ENCODE peak calls at places on chromosomes 11 and 22, in eight cellular contexts. One of them, this sample, is unnamed.

GRCh38 chr11:126864934-126865333 is 135.6 kb downstream of the KIRREL3 start:
- DNase-seq in breast epithelium: no peak
- DNase-seq in A549: no peak
- DNase-seq in CD4-positive, alpha-beta memory T cell: no peak
- DNase-seq in AG04450: no peak
- DNase-seq in colonic mucosa: no peak
- DNase-seq in mammary epithelial cell: no peak
- DNase-seq in heart left ventricle: no peak
- DNase-seq in this sample: no peak

GRCh38 chr22:21643533-21644357 is 1.6 kb downstream of the SDF2L1 start:
- DNase-seq in breast epithelium: no peak
- DNase-seq in A549: no peak
- DNase-seq in CD4-positive, alpha-beta memory T cell: no peak
- DNase-seq in AG04450: no peak
- DNase-seq in colonic mucosa: no peak
- DNase-seq in mammary epithelial cell: no peak
- DNase-seq in heart left ventricle: no peak
- DNase-seq in this sample: no peak

GRCh38 chr22:23282986-23283385 is 102.7 kb downstream of the BCR start:
- DNase-seq in breast epithelium: no peak
- DNase-seq in A549: no peak
- DNase-seq in CD4-positive, alpha-beta memory T cell: no peak
- DNase-seq in AG04450: no peak
- DNase-seq in colonic mucosa: no peak
- DNase-seq in mammary epithelial cell: no peak
- DNase-seq in heart left ventricle: no peak
- DNase-seq in this sample: no peak

GRCh38 chr11:83957038-83957900 is 671.1 kb upstream of the CCDC90B start:
- DNase-seq in breast epithelium: no peak
- DNase-seq in A549: no peak
- DNase-seq in CD4-positive, alpha-beta memory T cell: no peak
- DNase-seq in AG04450: no peak
- DNase-seq in colonic mucosa: no peak
- DNase-seq in mammary epithelial cell: no peak
- DNase-seq in heart left ventricle: no peak
- DNase-seq in this sample: no peak

GRCh38 chr22:44394246-44395115 is 81.7 kb upstream of the SHISAL1 start:
- DNase-seq in breast epithelium: no peak
- DNase-seq in A549: no peak
- DNase-seq in CD4-positive, alpha-beta memory T cell: no peak
- DNase-seq in AG04450: no peak
- DNase-seq in colonic mucosa: no peak
- DNase-seq in mammary epithelial cell: no peak
- DNase-seq in heart left ventricle: peak; percentile 8
- DNase-seq in this sample: no peak

GRCh38 chr22:39498368-39498767 is 3.7 kb upstream of the MIEF1 start:
- DNase-seq in breast epithelium: no peak
- DNase-seq in A549: no peak
- DNase-seq in CD4-positive, alpha-beta memory T cell: no peak
- DNase-seq in AG04450: no peak
- DNase-seq in colonic mucosa: peak; percentile 49
- DNase-seq in mammary epithelial cell: no peak
- DNase-seq in heart left ventricle: no peak
- DNase-seq in this sample: no peak

GRCh38 chr22:29258407-29259252 is 9.2 kb downstream of the RHBDD3 start:
- DNase-seq in breast epithelium: no peak
- DNase-seq in A549: no peak
- DNase-seq in CD4-positive, alpha-beta memory T cell: no peak
- DNase-seq in AG04450: no peak
- DNase-seq in colonic mucosa: no peak
- DNase-seq in mammary epithelial cell: no peak
- DNase-seq in heart left ventricle: no peak
- DNase-seq in this sample: no peak

GRCh38 chr11:88402192-88402715 is 64.7 kb upstream of the CTSC start:
- DNase-seq in breast epithelium: no peak
- DNase-seq in A549: peak; percentile 9
- DNase-seq in CD4-positive, alpha-beta memory T cell: no peak
- DNase-seq in AG04450: peak; percentile 82
- DNase-seq in colonic mucosa: no peak
- DNase-seq in mammary epithelial cell: peak; percentile 90
- DNase-seq in heart left ventricle: no peak
- DNase-seq in this sample: no peak

GRCh38 chr11:134513585-134514120 is 101.6 kb upstream of the B3GAT1 start:
- DNase-seq in breast epithelium: no peak
- DNase-seq in A549: no peak
- DNase-seq in CD4-positive, alpha-beta memory T cell: no peak
- DNase-seq in AG04450: no peak
- DNase-seq in colonic mucosa: no peak
- DNase-seq in mammary epithelial cell: no peak
- DNase-seq in heart left ventricle: no peak
- DNase-seq in this sample: no peak

GRCh38 chr11:27310182-27310581 is 52.8 kb downstream of the CCDC34 start:
- DNase-seq in breast epithelium: no peak
- DNase-seq in A549: no peak
- DNase-seq in CD4-positive, alpha-beta memory T cell: no peak
- DNase-seq in AG04450: no peak
- DNase-seq in colonic mucosa: no peak
- DNase-seq in mammary epithelial cell: no peak
- DNase-seq in heart left ventricle: no peak
- DNase-seq in this sample: no peak

GRCh38 chr11:1044160-1044559 is 7.6 kb upstream of the MUC6 start:
- DNase-seq in breast epithelium: no peak
- DNase-seq in A549: no peak
- DNase-seq in CD4-positive, alpha-beta memory T cell: no peak
- DNase-seq in AG04450: no peak
- DNase-seq in colonic mucosa: no peak
- DNase-seq in mammary epithelial cell: no peak
- DNase-seq in heart left ventricle: no peak
- DNase-seq in this sample: no peak

GRCh38 chr22:29083576-29084566 is 11.0 kb downstream of the KREMEN1 start:
- DNase-seq in breast epithelium: no peak
- DNase-seq in A549: no peak
- DNase-seq in CD4-positive, alpha-beta memory T cell: no peak
- DNase-seq in AG04450: no peak
- DNase-seq in colonic mucosa: no peak
- DNase-seq in mammary epithelial cell: no peak
- DNase-seq in heart left ventricle: no peak
- DNase-seq in this sample: no peak

GRCh38 chr11:64866173-64866491 is 12.3 kb downstream of the EHD1 start:
- DNase-seq in breast epithelium: no peak
- DNase-seq in A549: no peak
- DNase-seq in CD4-positive, alpha-beta memory T cell: no peak
- DNase-seq in AG04450: no peak
- DNase-seq in colonic mucosa: no peak
- DNase-seq in mammary epithelial cell: no peak
- DNase-seq in heart left ventricle: no peak
- DNase-seq in this sample: no peak
- H3K27ac ChIP-seq in breast epithelium: peak overlapping the region; percentile 48
- H3K27ac ChIP-seq in A549: peak overlapping the region; percentile 21
- H3K27ac ChIP-seq in CD4-positive, alpha-beta memory T cell: peak overlapping the region; percentile 68
- H3K27ac ChIP-seq in AG04450: peak overlapping the region; percentile 57
- H3K27ac ChIP-seq in colonic mucosa: peak overlapping the region; percentile 75
- H3K27ac ChIP-seq in mammary epithelial cell: no peak overlapping the region
- H3K27ac ChIP-seq in heart left ventricle: peak overlapping the region; percentile 97
- H3K27ac ChIP-seq in this sample: no peak overlapping the region

GRCh38 chr22:32806296-32806695 is 4.8 kb downstream of the TIMP3 start:
- DNase-seq in breast epithelium: no peak
- DNase-seq in A549: no peak
- DNase-seq in CD4-positive, alpha-beta memory T cell: no peak
- DNase-seq in AG04450: no peak
- DNase-seq in colonic mucosa: no peak
- DNase-seq in mammary epithelial cell: no peak
- DNase-seq in heart left ventricle: no peak
- DNase-seq in this sample: no peak

GRCh38 chr22:32810241-32811133 is 9.0 kb downstream of the TIMP3 start:
- DNase-seq in breast epithelium: no peak
- DNase-seq in A549: no peak
- DNase-seq in CD4-positive, alpha-beta memory T cell: no peak
- DNase-seq in AG04450: no peak
- DNase-seq in colonic mucosa: no peak
- DNase-seq in mammary epithelial cell: peak; percentile 51
- DNase-seq in heart left ventricle: no peak
- DNase-seq in this sample: no peak

GRCh38 chr22:32811788-32812187 is 10.3 kb downstream of the TIMP3 start:
- DNase-seq in breast epithelium: no peak
- DNase-seq in A549: no peak
- DNase-seq in CD4-positive, alpha-beta memory T cell: no peak
- DNase-seq in AG04450: no peak
- DNase-seq in colonic mucosa: no peak
- DNase-seq in mammary epithelial cell: no peak
- DNase-seq in heart left ventricle: no peak
- DNase-seq in this sample: no peak

GRCh38 chr22:32808038-32808445 is 6.5 kb downstream of the TIMP3 start:
- DNase-seq in breast epithelium: no peak
- DNase-seq in A549: no peak
- DNase-seq in CD4-positive, alpha-beta memory T cell: no peak
- DNase-seq in AG04450: no peak
- DNase-seq in colonic mucosa: no peak
- DNase-seq in mammary epithelial cell: no peak
- DNase-seq in heart left ventricle: no peak
- DNase-seq in this sample: no peak

GRCh38 chr22:32809786-32810185 is 8.3 kb downstream of the TIMP3 start:
- DNase-seq in breast epithelium: no peak
- DNase-seq in A549: no peak
- DNase-seq in CD4-positive, alpha-beta memory T cell: no peak
- DNase-seq in AG04450: no peak
- DNase-seq in colonic mucosa: no peak
- DNase-seq in mammary epithelial cell: no peak
- DNase-seq in heart left ventricle: no peak
- DNase-seq in this sample: no peak
- H3K4me3 ChIP-seq in breast epithelium: no peak overlapping the region
- H3K4me3 ChIP-seq in A549: no peak overlapping the region
- H3K4me3 ChIP-seq in CD4-positive, alpha-beta memory T cell: no peak overlapping the region
- H3K4me3 ChIP-seq in AG04450: no peak overlapping the region
- H3K4me3 ChIP-seq in colonic mucosa: no peak overlapping the region
- H3K4me3 ChIP-seq in mammary epithelial cell: no peak overlapping the region
- H3K4me3 ChIP-seq in heart left ventricle: no peak overlapping the region
- H3K4me3 ChIP-seq in this sample: no peak overlapping the region

GRCh38 chr11:119091083-119091650 is 6.5 kb downstream of the HMBS start:
- DNase-seq in breast epithelium: no peak
- DNase-seq in A549: no peak
- DNase-seq in CD4-positive, alpha-beta memory T cell: no peak
- DNase-seq in AG04450: no peak
- DNase-seq in colonic mucosa: no peak
- DNase-seq in mammary epithelial cell: no peak
- DNase-seq in heart left ventricle: no peak
- DNase-seq in this sample: no peak

GRCh38 chr11:119093951-119094815 is 7.5 kb downstream of the DPAGT1 start:
- DNase-seq in breast epithelium: peak; percentile 33
- DNase-seq in A549: no peak
- DNase-seq in CD4-positive, alpha-beta memory T cell: peak; percentile 64
- DNase-seq in AG04450: no peak
- DNase-seq in colonic mucosa: peak; percentile 45
- DNase-seq in mammary epithelial cell: peak; percentile 39
- DNase-seq in heart left ventricle: no peak
- DNase-seq in this sample: peak; percentile 30

GRCh38 chr11:119093666-119093950 is 8.0 kb downstream of the DPAGT1 start:
- DNase-seq in breast epithelium: no peak
- DNase-seq in A549: no peak
- DNase-seq in CD4-positive, alpha-beta memory T cell: no peak
- DNase-seq in AG04450: no peak
- DNase-seq in colonic mucosa: no peak
- DNase-seq in mammary epithelial cell: no peak
- DNase-seq in heart left ventricle: no peak
- DNase-seq in this sample: no peak

GRCh38 chr11:119092880-119093665 is 8.4 kb downstream of the HMBS start:
- DNase-seq in breast epithelium: peak; percentile 41
- DNase-seq in A549: no peak
- DNase-seq in CD4-positive, alpha-beta memory T cell: no peak
- DNase-seq in AG04450: no peak
- DNase-seq in colonic mucosa: no peak
- DNase-seq in mammary epithelial cell: no peak
- DNase-seq in heart left ventricle: no peak
- DNase-seq in this sample: no peak

DNA sequence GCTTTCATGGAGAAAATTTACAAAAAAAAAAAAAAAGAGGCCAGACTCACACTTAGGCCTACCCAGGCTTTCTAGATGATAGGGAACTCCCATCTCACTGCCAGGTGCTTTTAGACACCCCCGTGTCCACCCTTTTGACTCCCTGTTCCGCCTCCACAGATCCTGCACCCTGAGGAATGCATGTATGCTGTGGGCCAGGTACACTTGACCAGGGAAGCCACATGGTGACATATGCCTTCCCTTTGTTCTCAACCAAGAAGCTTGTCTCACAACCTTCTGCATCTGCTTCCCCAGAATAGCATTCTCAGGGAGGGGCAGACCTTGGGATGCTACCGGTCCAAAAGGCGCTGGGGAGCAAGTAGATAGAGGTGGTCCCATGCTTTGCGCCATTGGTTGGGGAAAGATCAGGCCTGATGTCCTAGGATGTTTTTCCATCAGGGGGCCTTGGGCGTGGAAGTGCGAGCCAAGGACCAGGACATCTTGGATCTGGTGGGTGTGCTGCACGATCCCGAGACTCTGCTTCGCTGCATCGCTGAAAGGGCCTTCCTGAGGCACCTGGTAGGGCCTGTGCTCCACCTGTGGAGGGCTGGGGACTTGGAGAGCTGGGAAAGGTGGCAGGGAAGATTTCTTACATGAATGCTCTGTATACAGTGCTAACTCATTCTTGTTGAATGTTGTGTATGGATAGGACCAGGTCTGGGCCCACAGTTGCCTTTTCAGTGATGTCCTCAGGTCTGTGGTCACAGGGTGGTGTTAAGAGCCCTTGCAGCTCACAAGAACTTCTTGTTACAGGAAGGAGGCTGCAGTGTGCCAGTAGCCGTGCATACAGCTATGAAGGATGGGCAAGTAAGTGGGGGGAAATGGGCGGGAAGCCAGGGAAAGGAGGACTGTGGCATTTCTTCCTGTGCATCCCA is 7.5 kb downstream of the HMBS start:
- DNase-seq in breast epithelium: no peak
- DNase-seq in A549: no peak
- DNase-seq in CD4-positive, alpha-beta memory T cell: no peak
- DNase-seq in AG04450: no peak
- DNase-seq in colonic mucosa: no peak
- DNase-seq in mammary epithelial cell: no peak
- DNase-seq in heart left ventricle: no peak
- DNase-seq in this sample: no peak
- H3K27ac ChIP-seq in breast epithelium: no peak overlapping the region
- H3K27ac ChIP-seq in A549: peak overlapping the region; percentile 100
- H3K27ac ChIP-seq in CD4-positive, alpha-beta memory T cell: no peak overlapping the region
- H3K27ac ChIP-seq in AG04450: peak overlapping the region; percentile 21
- H3K27ac ChIP-seq in colonic mucosa: no peak overlapping the region
- H3K27ac ChIP-seq in mammary epithelial cell: no peak overlapping the region
- H3K27ac ChIP-seq in heart left ventricle: no peak overlapping the region
- H3K27ac ChIP-seq in this sample: no peak overlapping the region

DNA sequence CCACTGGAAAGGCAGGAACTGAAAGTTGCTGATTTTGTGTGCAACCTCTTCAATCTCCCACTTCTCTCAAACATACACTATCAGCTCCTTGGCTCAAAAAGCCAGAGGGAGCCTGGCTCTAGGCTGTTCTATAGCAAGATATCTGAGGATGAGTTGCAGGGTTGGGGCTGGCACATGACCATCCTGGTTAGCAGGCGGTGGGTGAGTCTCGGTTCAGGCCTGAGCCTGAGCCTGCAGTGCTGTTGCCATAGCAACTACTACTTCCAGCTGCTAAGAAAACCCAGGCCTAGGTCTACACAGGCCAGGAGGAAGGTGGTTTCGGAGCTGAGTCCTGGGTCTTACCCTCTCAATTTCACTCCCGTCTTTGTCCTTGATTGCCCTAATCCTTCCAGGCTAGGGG is 39.0 kb downstream of the CWC15 start:
- DNase-seq in breast epithelium: no peak
- DNase-seq in A549: no peak
- DNase-seq in CD4-positive, alpha-beta memory T cell: no peak
- DNase-seq in AG04450: no peak
- DNase-seq in colonic mucosa: no peak
- DNase-seq in mammary epithelial cell: no peak
- DNase-seq in heart left ventricle: no peak
- DNase-seq in this sample: no peak
- H3K4me3 ChIP-seq in breast epithelium: no peak overlapping the region
- H3K4me3 ChIP-seq in A549: no peak overlapping the region
- H3K4me3 ChIP-seq in CD4-positive, alpha-beta memory T cell: no peak overlapping the region
- H3K4me3 ChIP-seq in AG04450: no peak overlapping the region
- H3K4me3 ChIP-seq in colonic mucosa: no peak overlapping the region
- H3K4me3 ChIP-seq in mammary epithelial cell: no peak overlapping the region
- H3K4me3 ChIP-seq in heart left ventricle: no peak overlapping the region
- H3K4me3 ChIP-seq in this sample: no peak overlapping the region

This sample was measured in HL-60.